ENCODE peak calls at places on chromosomes 13 and 19, in ten cellular contexts. U is H1, B is GM12892, A is endothelial cell of umbilical vein, X is stomach, T is vagina, N is breast epithelium, D is prostate gland, Z is GM12891, O is upper lobe of left lung. R is an unnamed sample.

GRCh38 chr19:47698631-47699359 is 14.4 kb upstream of the EHD2 start:
- DNase-seq in N (no peak), X (no peak), D (no peak), Z (no peak), A (no peak), U (no peak), T (no peak), B (no peak), O (peak), R (no peak)

GRCh38 chr13:49836516-49836915 is 44.0 kb upstream of the KPNA3 start:
- DNase-seq in O (peak), A (no peak), D (no peak), B (no peak), T (no peak), X (no peak), U (no peak), Z (no peak), N (no peak), R (no peak)

GRCh38 chr13:61960981-61961380 is 545.3 kb upstream of the PCDH20 start:
- DNase-seq in X (no peak), O (no peak), U (no peak), T (no peak), N (no peak), A (no peak), B (no peak), D (no peak), Z (no peak), R (no peak)

GRCh38 chr13:74158028-74158427 is 23.8 kb upstream of the KLF12 start:
- DNase-seq in B (no peak), T (no peak), U (no peak), Z (no peak), A (no peak), X (no peak), N (no peak), D (no peak), O (peak), R (no peak)

GRCh38 chr19:325937-326565 is 18.5 kb downstream of the MIER2 start:
- DNase-seq in U (no peak), D (no peak), T (no peak), X (no peak), Z (no peak), O (peak), N (no peak), B (no peak), A (no peak), R (no peak)

GRCh38 chr13:73070451-73070850 is 11.6 kb downstream of the KLF5 start:
- DNase-seq in X (no peak), O (no peak), A (no peak), T (no peak), B (no peak), U (no peak), N (no peak), Z (no peak), D (no peak), R (no peak)

GRCh38 chr13:42815686-42816085 is 34.3 kb downstream of the FAM216B start:
- DNase-seq in X (no peak), B (no peak), Z (no peak), D (no peak), T (no peak), O (no peak), A (peak), N (no peak), U (no peak), R (no peak)

GRCh38 chr19:40270362-40271089 is 14.6 kb downstream of the AKT2 start:
- DNase-seq in O (no peak), D (no peak), U (no peak), B (no peak), X (no peak), Z (no peak), N (no peak), T (no peak), A (no peak), R (no peak)

GRCh38 chr13:75251188-75251587 is 230.8 kb downstream of the TBC1D4 start:
- DNase-seq in B (no peak), O (no peak), T (no peak), D (no peak), U (no peak), Z (no peak), N (no peak), X (no peak), A (no peak), R (no peak)

GRCh38 chr13:109779876-109780516 is 6.4 kb downstream of the IRS2 start:
- DNase-seq in T (no peak), X (no peak), A (no peak), O (no peak), Z (no peak), N (no peak), D (no peak), B (no peak), U (no peak), R (no peak)

GRCh38 chr19:18020212-18021067 is 12.5 kb downstream of the ARRDC2 start:
- DNase-seq in B (no peak), Z (no peak), N (peak), D (peak), O (peak), U (no peak), X (peak), T (peak), A (peak), R (peak)

GRCh38 chr19:19134687-19135158 is 3.6 kb downstream of the TMEM161A start:
- DNase-seq in O (peak), Z (no peak), X (peak), U (peak), T (no peak), D (no peak), A (no peak), N (no peak), B (no peak), R (no peak)

GRCh38 chr13:111508902-111509509 is 188.6 kb downstream of the TEX29 start:
- DNase-seq in X (peak), U (no peak), B (no peak), Z (no peak), N (no peak), O (no peak), T (no peak), D (no peak), A (no peak), R (peak)

DNA sequence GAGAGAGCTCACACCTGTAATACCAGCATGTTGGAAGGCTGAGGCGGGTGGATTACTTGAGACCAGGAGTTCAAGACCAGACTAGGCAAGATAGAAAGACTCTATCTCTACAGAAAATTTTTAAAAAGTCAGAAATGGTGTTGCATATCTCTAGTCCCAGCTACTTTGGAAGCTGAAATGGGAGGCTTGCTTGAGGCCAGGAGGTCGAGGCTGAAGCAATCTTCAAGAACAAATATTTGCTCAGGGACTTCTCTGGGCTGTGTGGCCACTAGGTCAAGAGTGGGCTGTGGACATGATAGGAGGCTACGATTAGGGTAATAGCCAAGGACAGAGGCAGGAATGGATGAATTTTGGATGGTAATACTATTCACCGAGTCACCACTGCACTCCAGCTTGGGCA is 135.8 kb upstream of the PEG3 start:
- DNase-seq in D (no peak), N (no peak), T (no peak), U (no peak), O (no peak), A (no peak), X (no peak), Z (no peak), B (no peak), R (no peak)
- TF ChIP-seq POLR2A in D (no peak), N (no peak), T (no peak), U (no peak), O (no peak), A (no peak), X (no peak), Z (no peak), B (no peak), R (no peak)

DNA sequence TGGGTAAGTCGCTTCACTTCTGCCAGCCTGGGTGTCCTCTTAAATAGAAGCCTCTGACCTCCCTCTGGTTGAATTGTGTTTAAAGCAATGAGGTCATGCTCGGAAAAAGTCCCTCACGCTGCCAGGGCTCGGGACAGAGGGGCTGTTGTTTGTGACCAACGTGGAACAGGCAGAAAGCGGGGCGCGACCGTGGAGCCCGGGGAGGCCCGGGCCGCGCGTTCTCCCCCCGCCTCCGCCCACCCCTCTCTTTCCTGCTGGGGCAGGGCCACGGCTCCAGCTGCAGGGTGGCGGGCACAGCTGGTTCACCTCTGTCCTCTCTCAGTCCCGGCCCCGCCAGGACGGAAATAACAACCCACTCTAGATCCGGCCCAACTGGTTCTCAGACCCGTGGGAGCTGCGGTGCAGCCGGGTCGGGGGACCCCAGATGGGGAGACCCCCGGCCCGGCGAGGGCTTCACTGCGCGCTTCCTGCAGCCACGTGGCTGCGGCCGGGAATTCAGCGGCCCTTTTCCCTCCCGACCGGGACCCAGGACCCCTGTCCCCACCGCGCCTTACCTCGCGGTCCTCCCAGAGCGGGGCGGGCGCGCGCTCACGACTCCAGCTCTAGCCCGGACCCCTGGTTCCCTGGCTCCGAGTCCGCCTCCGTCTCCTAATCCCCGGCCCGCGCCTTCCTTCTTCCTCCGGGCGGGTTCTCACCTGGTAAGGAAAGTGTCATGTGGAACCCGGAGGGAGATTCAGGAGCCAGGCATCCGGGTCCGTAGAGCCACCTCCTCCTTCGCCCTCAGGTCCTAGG is 1.9 kb downstream of the CDC42EP5 start:
- DNase-seq in N (no peak), X (peak), B (no peak), U (peak), T (peak), A (peak), D (no peak), O (peak), Z (no peak), R (peak)
- TF ChIP-seq POLR2AphosphoS5 in N (peak), X (peak), B (no peak), U (no peak), T (no peak), A (peak), D (peak), O (peak), Z (no peak), R (no peak)

DNA sequence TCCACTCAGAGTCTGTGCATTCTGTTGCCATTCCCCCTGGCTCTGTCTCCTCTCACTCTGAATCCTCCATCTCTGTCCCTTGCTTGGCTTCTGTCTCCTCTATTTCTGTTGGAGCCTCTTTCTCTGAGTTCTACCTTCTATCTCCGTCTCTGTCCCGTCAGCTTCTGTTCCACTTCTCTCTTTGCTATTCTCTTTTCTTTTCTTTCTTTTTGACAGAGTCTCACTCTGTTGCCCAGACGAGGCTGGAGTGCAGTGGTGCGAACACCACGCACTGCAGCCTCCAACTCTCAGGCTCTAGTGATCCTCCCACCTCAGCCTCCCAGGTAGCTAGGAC is 33.8 kb upstream of the LRRC4B start:
- DNase-seq in D (no peak), N (no peak), Z (no peak), B (no peak), A (no peak), O (no peak), X (no peak), T (no peak), U (no peak), R (no peak)
- TF ChIP-seq POLR2A in D (no peak), N (no peak), Z (no peak), B (no peak), A (no peak), O (no peak), X (no peak), T (no peak), U (no peak), R (no peak)

GRCh38 chr13:77979721-77980377 is 61.2 kb upstream of the EDNRB start:
- DNase-seq in D (no peak), Z (no peak), A (peak), X (no peak), U (no peak), T (no peak), B (no peak), O (no peak), N (no peak), R (no peak)

GRCh38 chr13:77980592-77980991 is 62.0 kb upstream of the EDNRB start:
- DNase-seq in A (peak), N (no peak), Z (no peak), O (no peak), D (no peak), T (no peak), X (no peak), B (no peak), U (no peak), R (no peak)

GRCh38 chr13:77981191-77981925 is 62.7 kb upstream of the EDNRB start:
- DNase-seq in B (no peak), N (no peak), O (no peak), T (no peak), Z (no peak), D (no peak), X (no peak), A (peak), U (no peak), R (no peak)

DNA sequence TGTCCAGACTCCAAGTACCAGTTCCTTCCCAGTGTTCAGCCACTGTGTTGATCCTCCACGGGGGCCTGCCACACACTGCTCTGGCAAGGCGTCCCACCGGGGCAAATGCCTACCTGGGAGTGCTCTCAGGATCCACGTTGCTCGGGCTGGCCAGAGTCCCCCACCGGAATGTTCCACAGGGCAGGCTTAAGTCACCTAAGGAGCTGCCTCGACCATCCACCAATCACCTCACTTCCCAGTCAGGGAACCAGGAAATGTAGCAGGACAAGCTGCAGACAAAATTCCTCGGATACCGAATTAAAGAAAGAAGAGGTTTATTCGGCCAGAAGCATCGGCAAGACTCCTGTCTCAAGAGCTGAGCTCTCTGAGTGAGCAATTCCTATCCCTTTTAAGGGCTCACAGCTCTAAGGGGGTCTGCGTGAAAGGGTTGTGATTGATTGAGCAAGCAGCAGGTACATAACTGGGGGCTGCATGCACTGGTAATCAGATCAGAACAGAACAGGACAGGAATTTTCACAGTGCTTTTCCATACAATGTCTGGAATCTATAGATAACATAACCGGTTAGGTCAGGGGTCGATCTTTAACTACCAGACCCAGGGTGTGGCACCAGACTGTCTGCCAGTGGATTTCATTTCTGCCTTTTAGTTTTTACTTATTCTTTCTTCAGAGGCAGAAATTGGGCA is 56.9 kb upstream of the EDNRB start:
- DNase-seq in B (no peak), O (peak), U (no peak), X (no peak), T (no peak), Z (no peak), A (no peak), N (no peak), D (no peak), R (no peak)
- TF ChIP-seq POLR2AphosphoS5 in B (no peak), O (no peak), U (no peak), X (no peak), T (no peak), Z (no peak), A (no peak), N (no peak), D (no peak), R (no peak)

GRCh38 chr13:39132286-39132685 is 94.0 kb downstream of the NHLRC3 start:
- DNase-seq in N (no peak), D (no peak), X (no peak), Z (no peak), T (no peak), A (no peak), O (no peak), B (no peak), U (no peak), R (no peak)
- TF ChIP-seq POLR2A in N (no peak), D (no peak), X (no peak), Z (no peak), T (no peak), A (no peak), O (no peak), B (no peak), U (no peak), R (no peak)

GRCh38 chr19:46016426-46017094 is 6.3 kb downstream of the PGLYRP1 start:
- DNase-seq in D (peak), T (no peak), A (peak), O (peak), B (peak), Z (peak), N (peak), U (peak), X (peak), R (no peak)
- TF ChIP-seq POLR2AphosphoS5 in D (no peak), T (no peak), A (no peak), O (no peak), B (no peak), Z (no peak), N (no peak), U (no peak), X (peak), R (no peak)

GRCh38 chr19:37172368-37173366 is at the start of gene ZNF585A:
- DNase-seq in U (peak), O (peak), Z (peak), B (peak), T (peak), A (peak), N (peak), X (peak), D (peak), R (peak)
- TF ChIP-seq POLR2A in U (peak), O (peak), Z (peak), B (peak), T (no peak), A (peak), N (peak), X (no peak), D (no peak), R (no peak)

R was measured in suprapubic skin.